ENCODE peak calls at places on chromosomes 1 and 21, in ten cellular contexts. Y is amniotic stem cell, S is SW480, N is DMS153, E is GM12891, I is skeletal muscle cell, V is memory B cell, M is NCI-H187, A is NCI-H510A, H is cardiac fibroblast. F is an unnamed sample.

GRCh38 chr1:10640079-10640578 is 156.3 kb downstream of the CASZ1 start:
- DNase-seq in Y (no peak), S (no peak), N (peak), E (no peak), I (no peak), V (no peak), M (no peak), A (peak), H (no peak), F (no peak)

GRCh38 chr1:219088778-219089557 is 84.7 kb upstream of the LYPLAL1 start:
- DNase-seq in Y (peak), S (no peak), N (no peak), E (no peak), I (peak), V (no peak), M (no peak), A (no peak), H (peak), F (no peak)

GRCh38 chr21:37855568-37856391 is 60.5 kb downstream of the KCNJ6 start:
- DNase-seq in Y (peak), S (no peak), N (no peak), E (no peak), I (no peak), V (no peak), M (no peak), A (no peak), H (peak), F (no peak)

GRCh38 chr1:225137981-225138380 is 208.5 kb downstream of the DNAH14 start:
- DNase-seq in Y (no peak), S (no peak), N (no peak), E (no peak), I (no peak), V (no peak), M (no peak), A (no peak), H (no peak), F (no peak)

GRCh38 chr1:54010415-54011117 is 7.4 kb downstream of the LDLRAD1 start:
- DNase-seq in Y (no peak), S (no peak), N (no peak), E (no peak), I (no peak), V (no peak), M (no peak), A (no peak), H (no peak), F (no peak)

GRCh38 chr1:34785875-34786470 is 5.0 kb downstream of the GJB3 start:
- DNase-seq in Y (no peak), S (no peak), N (no peak), E (no peak), I (no peak), V (no peak), M (no peak), A (no peak), H (no peak), F (no peak)

GRCh38 chr1:86502721-86503430 is 34.1 kb downstream of the CLCA1 start:
- DNase-seq in Y (no peak), S (peak), N (peak), E (no peak), I (no peak), V (no peak), M (no peak), A (no peak), H (peak), F (no peak)

GRCh38 chr21:45559216-45560105 is 17.2 kb upstream of the SLC19A1 start:
- DNase-seq in Y (no peak), S (no peak), N (no peak), E (no peak), I (no peak), V (no peak), M (no peak), A (no peak), H (no peak), F (no peak)

GRCh38 chr1:228373004-228373680 is 33.5 kb downstream of the TRIM11 start:
- DNase-seq in Y (no peak), S (no peak), N (no peak), E (no peak), I (no peak), V (no peak), M (no peak), A (no peak), H (no peak), F (no peak)